ENCODE peak calls at places on chromosomes 2 and 18, in nine cellular contexts. C is spleen, E is HepG2, O is HCT116, X is upper lobe of left lung, U is transverse colon, P is endothelial cell of umbilical vein, I is GM23338, R is stomach. D is an unnamed sample.

GRCh38 chr2:112958428-112959108 is 19.2 kb upstream of the IL36G start:
- DNase-seq in C (no peak), E (peak; percentile 69), O (peak; percentile 41), X (no peak), U (no peak), P (peak; percentile 51), I (peak; percentile 76), R (no peak), D (peak; percentile 36)

GRCh38 chr2:168345601-168346000 is 98.2 kb upstream of the STK39 start:
- DNase-seq in C (no peak), E (no peak), O (no peak), X (no peak), U (no peak), P (no peak), I (no peak), R (no peak), D (no peak)

GRCh38 chr2:101400048-101400447 is 12.7 kb upstream of the CREG2 start:
- DNase-seq in C (no peak), E (no peak), O (no peak), X (peak; percentile 32), U (no peak), P (no peak), I (no peak), R (no peak), D (no peak)

GRCh38 chr2:96737251-96737650 is 2.6 kb downstream of the LMAN2L start:
- DNase-seq in C (no peak), E (no peak), O (no peak), X (no peak), U (no peak), P (no peak), I (no peak), R (no peak), D (no peak)

GRCh38 chr2:64383016-64383588 is 70.9 kb upstream of the LGALSL start:
- DNase-seq in C (no peak), E (no peak), O (no peak), X (peak; percentile 44), U (no peak), P (no peak), I (no peak), R (no peak), D (no peak)

GRCh38 chr18:58497845-58498244 is 131.0 kb downstream of the ALPK2 start:
- DNase-seq in C (no peak), E (no peak), O (no peak), X (no peak), U (no peak), P (no peak), I (no peak), R (no peak), D (no peak)

GRCh38 chr2:239465017-239466001 is 64.5 kb upstream of the HDAC4 start:
- DNase-seq in C (peak; percentile 84), E (no peak), O (no peak), X (peak; percentile 85), U (peak; percentile 70), P (no peak), I (no peak), R (peak; percentile 53), D (no peak)

GRCh38 chr2:227414846-227415245 is 27.1 kb upstream of the SCYGR1 start:
- DNase-seq in C (no peak), E (peak; percentile 83), O (no peak), X (no peak), U (no peak), P (no peak), I (no peak), R (no peak), D (no peak)

DNA sequence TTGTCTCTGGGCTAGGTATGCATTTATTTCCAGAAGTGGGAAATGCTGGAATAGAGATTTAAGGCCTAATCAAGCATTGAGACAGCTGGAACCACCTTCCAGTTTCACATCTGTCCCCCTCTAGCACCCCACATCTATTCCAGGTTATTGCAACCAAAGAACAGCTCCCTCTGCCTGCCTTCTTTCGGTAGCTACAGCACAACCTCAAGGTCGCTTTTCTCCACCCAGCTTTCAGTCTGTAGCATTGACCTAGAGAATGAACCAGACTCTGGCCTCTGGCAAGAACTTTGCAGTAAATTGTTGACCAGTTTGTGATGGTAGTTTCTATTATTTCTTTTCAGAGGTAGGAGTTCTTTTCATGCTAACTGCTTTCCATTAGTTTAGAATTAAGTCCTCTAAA is 484.2 kb downstream of the DLGAP1 start:
- DNase-seq in C (no peak), E (no peak), O (no peak), X (no peak), U (no peak), P (no peak), I (peak; percentile 64), R (no peak), D (no peak)
- TF ChIP-seq CTCF in C (no peak), E (peak; percentile 35), O (peak; percentile 34), X (no peak), U (no peak), P (no peak), I (peak; percentile 53), R (no peak), D (peak; percentile 44)

DNA sequence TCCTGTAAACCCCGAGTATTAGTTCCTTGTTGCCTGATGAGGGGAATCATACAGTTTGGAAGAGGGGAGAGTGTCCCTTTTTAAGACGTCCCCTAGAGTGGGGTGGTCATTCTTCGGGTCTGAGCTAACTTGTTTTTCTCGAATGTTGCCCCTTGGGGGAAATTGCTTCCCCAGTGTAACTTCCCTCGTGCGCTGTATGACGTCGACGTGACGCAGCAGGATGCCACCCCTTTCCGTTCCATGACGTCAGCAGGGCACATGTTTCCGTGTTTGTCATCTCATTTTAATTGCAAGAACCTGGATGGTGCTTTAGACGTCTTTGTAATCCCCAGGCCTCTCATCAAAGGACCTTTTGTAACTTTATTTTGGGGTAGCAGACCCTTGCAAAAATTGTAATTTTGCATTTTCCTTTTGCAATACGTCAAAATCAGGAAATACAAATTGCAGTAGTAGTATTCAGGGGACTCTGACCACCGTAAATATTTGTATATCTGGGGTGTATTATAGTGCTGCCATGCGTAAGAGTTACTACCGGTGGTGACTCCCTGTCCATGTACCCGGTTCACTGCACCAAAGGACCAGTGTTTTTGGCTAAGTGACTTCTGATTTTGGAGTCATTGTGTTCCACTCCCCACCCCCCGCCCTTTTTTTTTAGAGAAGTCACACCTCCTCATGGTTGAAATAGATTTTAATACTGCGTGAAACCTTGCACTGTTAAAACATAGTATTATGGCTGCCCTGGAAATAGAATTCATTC is 712 bp downstream of the BABAM2 start:
- DNase-seq in C (peak; percentile 90), E (peak; percentile 37), O (peak; percentile 78), X (peak; percentile 85), U (peak; percentile 88), P (peak; percentile 86), I (peak; percentile 79), R (peak; percentile 88), D (peak; percentile 69)
- TF ChIP-seq POLR2AphosphoS5 in C (no peak), E (no peak), O (no peak), X (peak; percentile 97), U (peak; percentile 1), P (no peak), I (peak; percentile 12), R (peak; percentile 37), D (no peak)

GRCh38 chr18:3593904-3594759 is 144.2 kb downstream of the TGIF1 start:
- DNase-seq in C (peak; percentile 92), E (peak; percentile 96), O (peak; percentile 95), X (peak; percentile 92), U (peak; percentile 92), P (peak; percentile 98), I (peak; percentile 86), R (peak; percentile 90), D (peak; percentile 95)

GRCh38 chr18:3597159-3597977 is 147.4 kb downstream of the TGIF1 start:
- DNase-seq in C (no peak), E (no peak), O (no peak), X (no peak), U (no peak), P (no peak), I (no peak), R (no peak), D (no peak)

GRCh38 chr18:3594760-3595241 is 144.8 kb downstream of the TGIF1 start:
- DNase-seq in C (no peak), E (peak; percentile 30), O (no peak), X (peak; percentile 41), U (peak; percentile 47), P (no peak), I (no peak), R (peak; percentile 37), D (no peak)

GRCh38 chr18:3595282-3596273 is 145.6 kb downstream of the TGIF1 start:
- DNase-seq in C (no peak), E (peak; percentile 92), O (no peak), X (peak; percentile 57), U (peak; percentile 44), P (peak; percentile 98), I (no peak), R (peak; percentile 43), D (peak; percentile 91)

GRCh38 chr18:3596324-3597158 is 146.6 kb downstream of the TGIF1 start:
- DNase-seq in C (peak; percentile 90), E (peak; percentile 88), O (no peak), X (peak; percentile 76), U (peak; percentile 66), P (peak; percentile 76), I (no peak), R (peak; percentile 46), D (no peak)
- TF ChIP-seq CTCF in C (peak; percentile 45), E (peak; percentile 69), O (peak; percentile 28), X (no peak), U (peak; percentile 28), P (peak; percentile 49), I (peak; percentile 34), R (no peak), D (peak; percentile 58)

GRCh38 chr18:9615280-9615797 is 980 bp upstream of the PPP4R1 start:
- DNase-seq in C (no peak), E (no peak), O (no peak), X (no peak), U (no peak), P (no peak), I (no peak), R (no peak), D (no peak)

GRCh38 chr18:9615973-9616559 is 1.7 kb upstream of the PPP4R1 start:
- DNase-seq in C (no peak), E (no peak), O (no peak), X (no peak), U (no peak), P (no peak), I (peak; percentile 37), R (no peak), D (no peak)

GRCh38 chr18:9612989-9613388 is 1.4 kb downstream of the PPP4R1 start:
- DNase-seq in C (no peak), E (no peak), O (no peak), X (no peak), U (no peak), P (peak; percentile 21), I (no peak), R (no peak), D (no peak)

GRCh38 chr18:9613550-9614400 is 584 bp downstream of the PPP4R1 start:
- DNase-seq in C (peak; percentile 93), E (peak; percentile 39), O (no peak), X (peak; percentile 60), U (peak; percentile 70), P (peak; percentile 53), I (peak; percentile 68), R (peak; percentile 57), D (no peak)

DNA sequence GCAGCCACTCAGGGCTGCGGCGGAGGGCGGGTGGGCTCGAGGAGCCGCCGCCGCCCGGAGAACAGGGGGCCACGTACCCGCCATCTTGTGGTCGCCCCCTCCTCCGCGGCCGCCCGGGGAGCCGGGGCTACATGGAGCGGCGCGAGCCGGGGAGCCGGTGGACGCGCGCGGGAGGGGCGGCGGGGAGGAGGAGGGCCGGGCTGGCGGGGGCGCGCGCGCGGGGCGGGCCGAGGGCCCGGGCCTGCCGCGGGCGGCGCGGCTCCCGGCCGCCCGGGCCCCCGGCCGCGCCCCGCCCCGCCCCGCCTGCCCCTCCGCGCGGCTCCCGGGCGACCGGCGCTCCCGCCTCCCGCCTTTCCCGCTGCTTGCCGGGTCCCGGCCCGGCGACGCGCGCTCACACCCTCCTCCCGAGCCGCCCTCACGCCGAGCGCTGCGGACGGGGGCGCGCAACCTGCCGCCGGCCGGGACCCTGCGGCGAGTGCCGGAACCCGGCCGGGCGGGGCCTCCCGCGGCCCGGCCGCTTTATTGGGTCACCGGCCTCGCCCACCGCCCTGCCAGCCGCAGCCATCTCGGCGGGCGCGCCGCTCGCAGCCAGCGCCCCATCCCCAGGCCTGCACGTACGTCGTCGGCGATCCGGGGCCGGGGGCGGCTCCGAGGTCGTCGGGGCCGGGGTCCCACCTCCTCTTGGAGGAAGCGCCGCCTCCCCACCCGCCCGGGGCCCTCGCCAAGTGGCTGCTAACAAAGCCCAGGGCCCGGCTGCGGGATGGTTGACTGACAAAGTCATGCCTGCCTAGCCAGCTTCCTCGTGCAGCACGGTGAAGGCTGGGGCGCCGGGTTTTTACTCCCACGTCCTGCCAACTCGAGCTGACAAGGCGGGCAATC is at the start of gene PPP4R1:
- DNase-seq in C (peak; percentile 96), E (peak; percentile 33), O (no peak), X (peak; percentile 85), U (peak; percentile 81), P (peak; percentile 79), I (peak; percentile 89), R (peak; percentile 79), D (no peak)
- TF ChIP-seq POLR2AphosphoS5 in C (peak; percentile 73), E (no peak), O (peak; percentile 54), X (peak; percentile 29), U (peak; percentile 24), P (peak; percentile 73), I (peak; percentile 56), R (peak; percentile 51), D (peak; percentile 28)

D was measured in Panc1.